ENCODE peak calls at places on chromosomes 2 and 18, in five cellular contexts. M is A549, L is hepatocyte, C is psoas muscle, T is IMR-90. N is an unnamed sample. For H3K9me3, the result is how much of the 10 kb centered on the place peaks cover.

GRCh38 chr2:165601866-165602636 is 132.6 kb downstream of the CSRNP3 start:
- DNase-seq in M (no peak), L (peak), C (no peak), T (peak), N (no peak)

GRCh38 chr2:161004379-161004778 is 155.8 kb upstream of the TANK start:
- DNase-seq in M (peak), L (no peak), C (no peak), T (peak), N (no peak)

GRCh38 chr2:169891593-169892298 is 64.5 kb downstream of the UBR3 start:
- DNase-seq in M (peak), L (peak), C (no peak), T (peak), N (no peak)

GRCh38 chr2:147352294-147352693 is 492.5 kb upstream of the ACVR2A start:
- DNase-seq in M (no peak), L (no peak), C (no peak), T (no peak), N (no peak)

GRCh38 chr2:1874101-1874865 is 130.0 kb upstream of the PXDN start:
- DNase-seq in M (no peak), L (no peak), C (no peak), T (no peak), N (no peak)

GRCh38 chr2:20913460-20913859 is 90.6 kb upstream of the LDAH start:
- DNase-seq in M (no peak), L (no peak), C (no peak), T (no peak), N (no peak)

GRCh38 chr2:48760848-48761247 is 5.3 kb upstream of the LHCGR start:
- DNase-seq in M (no peak), L (no peak), C (no peak), T (no peak), N (no peak)

GRCh38 chr2:43612944-43613343 is 17.1 kb upstream of the THADA start:
- DNase-seq in M (no peak), L (no peak), C (no peak), T (no peak), N (no peak)

GRCh38 chr18:59996370-59996966 is 96.7 kb downstream of the PMAIP1 start:
- DNase-seq in M (peak), L (peak), C (no peak), T (peak), N (no peak)

GRCh38 chr2:182994228-182994912 is 43.9 kb downstream of the NCKAP1 start:
- DNase-seq in M (no peak), L (no peak), C (no peak), T (no peak), N (no peak)

GRCh38 chr2:127531133-127531709 is 4.3 kb upstream of the MYO7B start:
- DNase-seq in M (no peak), L (no peak), C (no peak), T (peak), N (no peak)

GRCh38 chr2:160132761-160133160 is 67.3 kb downstream of the ITGB6 start:
- DNase-seq in M (no peak), L (no peak), C (no peak), T (no peak), N (no peak)

GRCh38 chr18:22223263-22223960 is 54.0 kb downstream of the GATA6 start:
- DNase-seq in M (peak), L (peak), C (peak), T (peak), N (no peak)

GRCh38 chr2:30457316-30457715 is 10.3 kb downstream of the LCLAT1 start:
- DNase-seq in M (no peak), L (no peak), C (no peak), T (no peak), N (peak)

GRCh38 chr18:31447530-31448191 is at the start of gene DSG3:
- DNase-seq in M (no peak), L (no peak), C (no peak), T (no peak), N (no peak)

GRCh38 chr2:232422051-232422450 is 15.4 kb downstream of the ALPG start:
- DNase-seq in M (no peak), L (no peak), C (no peak), T (no peak), N (no peak)

GRCh38 chr2:69469784-69470183 is 32.5 kb upstream of the NFU1 start:
- DNase-seq in M (no peak), L (no peak), C (no peak), T (peak), N (no peak)

GRCh38 chr2:144938308-144938709 is 418.4 kb upstream of the ZEB2 start:
- DNase-seq in M (no peak), L (peak), C (no peak), T (peak), N (no peak)

GRCh38 chr2:160371251-160372009 is 122.2 kb downstream of the RBMS1 start:
- DNase-seq in M (no peak), L (no peak), C (no peak), T (no peak), N (no peak)

GRCh38 chr2:27992787-27993747 is 102.5 kb downstream of the BABAM2 start:
- DNase-seq in M (peak), L (peak), C (no peak), T (peak), N (no peak)

GRCh38 chr2:58387701-58388100 is 146.6 kb upstream of the FANCL start:
- DNase-seq in M (no peak), L (no peak), C (no peak), T (no peak), N (no peak)

GRCh38 chr2:157304811-157305712 is 20.6 kb downstream of the ERMN start:
- DNase-seq in M (no peak), L (no peak), C (no peak), T (peak), N (no peak)

GRCh38 chr2:148026573-148026972 is 5.7 kb downstream of the MBD5 start:
- DNase-seq in M (no peak), L (no peak), C (no peak), T (no peak), N (no peak)

GRCh38 chr2:71446505-71446904 is 6.9 kb upstream of the DYSF start:
- DNase-seq in M (no peak), L (no peak), C (no peak), T (no peak), N (no peak)

GRCh38 chr2:77008925-77009706 is 513.1 kb downstream of the LRRTM4 start:
- DNase-seq in M (no peak), L (no peak), C (no peak), T (peak), N (no peak)

GRCh38 chr18:36650906-36651305 is 177.9 kb downstream of the TPGS2 start:
- DNase-seq in M (no peak), L (no peak), C (no peak), T (no peak), N (no peak)

GRCh38 chr18:2188258-2188657 is 383.0 kb downstream of the METTL4 start:
- DNase-seq in M (no peak), L (no peak), C (no peak), T (no peak), N (no peak)

GRCh38 chr18:45024357-45025107 is 343.8 kb downstream of the SETBP1 start:
- DNase-seq in M (no peak), L (no peak), C (no peak), T (no peak), N (no peak)

GRCh38 chr18:46624127-46624526 is 32.9 kb downstream of the LOXHD1 start:
- DNase-seq in M (no peak), L (no peak), C (no peak), T (no peak), N (no peak)

GRCh38 chr18:75582406-75582821 is 154.9 kb upstream of the SMIM21 start:
- DNase-seq in M (no peak), L (no peak), C (no peak), T (peak), N (no peak)

GRCh38 chr18:59582395-59582794 is 114.8 kb downstream of the CCBE1 start:
- DNase-seq in M (no peak), L (no peak), C (no peak), T (no peak), N (no peak)

GRCh38 chr2:102848366-102848839 is 86.6 kb downstream of the TMEM182 start:
- DNase-seq in M (peak), L (peak), C (peak), T (peak), N (peak)

GRCh38 chr2:72864500-72864899 is 22.7 kb upstream of the SPR start:
- DNase-seq in M (peak), L (no peak), C (no peak), T (peak), N (no peak)

GRCh38 chr2:73285162-73285739 is 973 bp upstream of the FBXO41 start:
- DNase-seq in M (no peak), L (no peak), C (no peak), T (no peak), N (no peak)

GRCh38 chr18:55419939-55420664 is 167.9 kb downstream of the TCF4 start:
- DNase-seq in M (no peak), L (no peak), C (no peak), T (no peak), N (no peak)

GRCh38 chr18:26460449-26461091 is 87.8 kb downstream of the KCTD1 start:
- DNase-seq in M (no peak), L (no peak), C (no peak), T (peak), N (peak)
- H3K4me3 ChIP-seq in M (no peak), L (no peak), C (no peak), T (no peak), N (no peak)

GRCh38 chr2:125615438-125615837 is 1040.5 kb upstream of the GYPC start:
- DNase-seq in M (no peak), L (no peak), C (no peak), T (no peak), N (no peak)
- H3K9me3 ChIP-seq in M (under half), L (under half), C (under half), T (under half), N (under half)

DNA sequence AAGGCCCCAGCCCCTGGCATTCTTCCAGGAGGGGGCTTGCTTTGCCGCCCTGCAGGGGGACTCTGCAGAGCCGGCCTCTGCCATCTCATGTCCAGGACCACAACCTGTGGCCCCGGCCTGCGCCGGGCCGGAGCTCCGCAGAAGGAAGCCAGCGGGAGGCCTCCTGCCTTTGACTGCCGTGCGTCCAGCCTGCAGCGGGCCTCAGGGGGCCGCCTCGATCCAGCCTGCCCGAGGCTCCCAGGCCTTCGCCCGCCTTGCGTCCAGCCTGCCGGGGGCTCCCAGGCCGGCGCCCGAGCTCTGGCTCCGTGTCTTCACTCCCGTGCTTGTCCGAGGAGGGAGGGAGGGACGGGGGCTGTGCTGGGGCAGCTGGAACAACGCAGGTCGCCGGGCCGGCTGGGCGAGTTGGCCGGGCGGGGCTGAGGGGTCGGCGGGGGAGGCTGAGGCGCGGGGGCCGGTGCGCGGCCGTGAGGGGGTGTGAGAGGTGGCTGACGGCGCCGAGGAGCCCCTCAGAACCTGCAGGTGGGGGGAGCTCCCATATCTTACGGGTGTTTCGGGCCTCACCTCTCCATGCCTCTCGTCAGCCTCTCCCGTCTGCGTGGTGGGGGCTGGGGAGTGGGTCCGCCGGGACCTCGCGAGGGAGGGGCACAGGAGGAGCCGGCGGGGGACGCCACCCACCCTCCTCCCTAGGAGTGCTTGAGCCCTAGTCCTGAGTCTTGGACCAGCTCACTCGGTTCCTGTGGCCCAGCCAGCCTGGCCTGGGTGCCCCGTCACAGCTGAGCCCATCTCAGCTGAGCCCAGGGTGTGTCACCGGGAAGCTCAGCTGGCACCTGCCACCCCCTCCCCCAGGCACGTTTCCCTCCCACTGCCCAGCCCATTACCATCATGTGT is 20.5 kb downstream of the GPC1 start:
- DNase-seq in M (no peak), L (peak), C (peak), T (no peak), N (no peak)
- H3K4me3 ChIP-seq in M (no peak), L (no peak), C (no peak), T (no peak), N (no peak)

DNA sequence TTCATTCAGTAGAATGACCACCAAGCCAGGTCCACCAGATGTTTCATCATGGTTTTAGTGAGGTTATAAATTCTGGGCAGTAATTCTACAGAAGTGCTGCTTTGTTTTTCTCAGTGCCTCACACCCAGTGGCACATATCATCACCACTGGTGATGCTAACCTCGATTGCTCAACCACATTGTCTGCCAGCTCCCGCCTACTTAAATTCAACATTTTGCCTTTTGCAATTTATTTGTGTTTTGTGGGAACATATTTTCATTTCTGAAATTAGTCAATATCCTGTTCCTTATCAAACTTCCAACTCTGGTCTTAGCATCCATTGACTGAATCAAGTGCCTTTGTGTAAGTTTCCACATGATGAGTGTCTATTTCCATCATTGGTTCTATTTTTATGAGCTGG is 62.3 kb upstream of the TMEM178A start:
- DNase-seq in M (no peak), L (no peak), C (no peak), T (peak), N (no peak)
- H3K9me3 ChIP-seq in M (under half), L (under half), C (under half), T (under half), N (under half)

GRCh38 chr2:75574106-75574505 is 13.4 kb upstream of the EVA1A start:
- DNase-seq in M (no peak), L (no peak), C (no peak), T (peak), N (no peak)
- H3K4me3 ChIP-seq in M (no peak), L (no peak), C (no peak), T (no peak), N (no peak)

GRCh38 chr2:229179598-229179997 is 91.5 kb downstream of the PID1 start:
- DNase-seq in M (no peak), L (no peak), C (no peak), T (no peak), N (no peak)
- H3K9me3 ChIP-seq in M (under half), L (under half), C (under half), T (under half), N (under half)

GRCh38 chr2:25041928-25042320 is at the start of gene EFR3B:
- DNase-seq in M (peak), L (peak), C (peak), T (peak), N (peak)

GRCh38 chr2:25043241-25043867 is 1.5 kb downstream of the EFR3B start:
- DNase-seq in M (peak), L (peak), C (no peak), T (peak), N (no peak)

GRCh38 chr2:25039126-25039525 is 2.8 kb upstream of the EFR3B start:
- DNase-seq in M (no peak), L (no peak), C (no peak), T (no peak), N (no peak)

GRCh38 chr2:25042321-25043240 is 705 bp downstream of the EFR3B start:
- DNase-seq in M (peak), L (peak), C (peak), T (peak), N (peak)

DNA sequence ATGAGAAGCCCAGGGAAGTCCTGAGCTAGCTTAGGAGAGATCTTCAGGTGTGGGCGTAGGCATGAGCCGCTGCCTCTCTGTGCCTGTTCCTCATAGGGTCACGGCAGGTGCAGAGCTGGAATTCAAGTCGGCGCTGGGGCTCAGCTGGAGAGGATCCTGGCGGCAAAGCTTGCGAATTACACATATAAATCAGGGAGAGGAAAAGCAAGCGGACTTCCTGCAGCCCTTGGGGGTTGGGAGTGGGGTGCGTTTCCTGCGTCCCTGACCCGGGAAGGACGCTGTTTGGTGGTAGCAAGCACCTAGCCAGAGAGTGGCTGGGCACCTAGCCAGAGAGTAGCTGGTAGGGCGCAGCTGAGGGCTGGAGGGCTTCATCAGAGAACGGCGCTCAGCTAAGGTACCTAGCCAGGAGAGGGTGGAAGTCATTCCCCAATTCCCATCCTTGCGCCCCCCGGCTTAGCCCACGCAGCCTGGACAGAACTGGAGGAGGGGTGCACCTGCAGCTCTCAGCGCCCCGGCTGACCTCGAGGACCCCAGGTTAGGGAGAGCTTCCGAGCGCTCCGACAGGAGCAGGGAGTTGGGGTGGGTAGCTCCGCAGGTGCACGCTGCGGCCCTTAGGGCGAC is 459 bp upstream of the EFR3B start:
- DNase-seq in M (peak), L (peak), C (peak), T (peak), N (peak)
- H3K4me3 ChIP-seq in M (peak), L (peak), C (peak), T (peak), N (peak)

GRCh38 chr18:78402966-78403365 is 576.7 kb upstream of the SALL3 start:
- DNase-seq in M (no peak), L (no peak), C (no peak), T (no peak), N (no peak)
- H3K9me3 ChIP-seq in M (under half), L (under half), C (under half), T (under half), N (under half)

DNA sequence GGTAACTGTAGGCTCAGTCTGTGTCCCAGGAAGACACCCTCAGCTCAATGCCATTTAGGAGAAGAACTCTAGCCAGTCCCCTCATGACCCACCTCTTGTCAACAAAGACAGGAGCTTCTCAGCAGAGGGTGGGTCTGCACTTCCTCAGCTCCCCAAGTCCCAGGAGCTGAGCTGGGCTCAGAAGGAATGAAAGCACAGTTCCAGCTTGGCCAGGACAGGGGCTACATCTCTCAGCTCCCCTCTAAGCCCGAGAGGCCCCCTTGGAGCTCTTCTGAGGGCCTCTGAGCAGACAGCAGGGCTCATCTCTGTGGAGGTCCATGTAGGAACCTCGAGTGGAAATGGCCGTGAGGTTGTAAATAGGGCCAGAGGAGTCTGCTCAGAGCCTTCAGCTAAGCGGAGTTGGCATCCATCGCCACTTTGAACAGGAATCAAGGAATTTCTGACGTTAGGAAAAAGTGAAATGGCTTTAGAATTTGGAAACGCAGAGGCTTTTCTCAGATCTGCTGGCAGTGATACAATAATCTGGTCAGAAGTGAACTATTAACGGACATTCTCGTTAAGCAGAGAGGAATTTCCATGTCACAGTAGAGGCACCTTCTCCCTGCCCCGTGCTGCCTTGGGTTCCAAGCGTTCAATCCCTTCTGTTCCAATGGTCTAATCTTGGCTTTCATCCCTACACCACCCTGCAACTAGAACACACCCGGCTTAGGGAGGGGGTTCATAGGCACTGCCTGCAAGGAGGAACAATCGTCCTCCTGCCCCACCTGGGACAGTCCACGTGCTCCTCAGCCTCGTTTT is 213.9 kb downstream of the NDUFA10 start:
- DNase-seq in M (no peak), L (no peak), C (no peak), T (no peak), N (no peak)
- H3K4me3 ChIP-seq in M (no peak), L (no peak), C (no peak), T (no peak), N (no peak)

DNA sequence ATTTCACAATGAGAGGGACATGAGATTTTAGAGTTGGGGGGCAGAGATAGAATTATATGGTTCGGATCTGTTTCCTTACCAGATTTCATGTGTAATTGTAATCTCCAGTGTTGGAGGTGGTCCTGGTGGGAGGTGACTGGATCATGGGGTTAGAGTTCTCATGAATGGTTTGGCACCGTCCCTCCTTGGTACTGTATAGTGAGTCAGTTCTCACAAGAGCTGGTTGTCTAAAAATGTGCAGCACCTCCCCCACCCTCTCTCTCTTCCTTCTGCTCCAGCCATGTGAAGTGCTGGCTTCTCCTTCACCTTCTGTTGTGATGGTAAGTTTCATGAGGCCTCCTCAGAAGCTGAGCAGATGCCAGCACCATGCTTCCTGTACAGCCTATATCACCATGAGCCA is 138.1 kb downstream of the SCG2 start:
- DNase-seq in M (no peak), L (no peak), C (no peak), T (peak), N (no peak)
- H3K9me3 ChIP-seq in M (under half), L (under half), C (under half), T (under half), N (under half)